ENCODE peak calls at places on chromosomes 2 and 18, in five cellular contexts. One of them, this sample, is unnamed.

GRCh38 chr2:188773075-188773474 is 201.1 kb upstream of the COL3A1 start:
- DNase-seq in mucosa of descending colon: no peak
- DNase-seq in tibial artery: no peak
- DNase-seq in brain microvascular endothelial cell: no peak
- DNase-seq in Calu3: no peak
- DNase-seq in this sample: no peak

GRCh38 chr2:200905618-200906296 is 16.6 kb downstream of the NIF3L1 start:
- DNase-seq in mucosa of descending colon: peak; percentile 89
- DNase-seq in tibial artery: peak; percentile 29
- DNase-seq in Calu3: peak; percentile 79
- DNase-seq in brain microvascular endothelial cell: peak; percentile 69
- DNase-seq in this sample: peak; percentile 79

GRCh38 chr2:32963941-32964340 is 17.2 kb downstream of the LTBP1 start:
- DNase-seq in tibial artery: no peak
- DNase-seq in Calu3: no peak
- DNase-seq in brain microvascular endothelial cell: peak; percentile 28
- DNase-seq in mucosa of descending colon: no peak
- DNase-seq in this sample: no peak

GRCh38 chr2:9139491-9140443 is 66.8 kb upstream of the ASAP2 start:
- DNase-seq in tibial artery: peak; percentile 76
- DNase-seq in brain microvascular endothelial cell: peak; percentile 59
- DNase-seq in mucosa of descending colon: peak; percentile 92
- DNase-seq in Calu3: peak; percentile 88
- DNase-seq in this sample: peak; percentile 71

GRCh38 chr2:236376566-236377244 is 112.5 kb upstream of the ASB18 start:
- DNase-seq in brain microvascular endothelial cell: no peak
- DNase-seq in Calu3: peak; percentile 22
- DNase-seq in tibial artery: no peak
- DNase-seq in mucosa of descending colon: no peak
- DNase-seq in this sample: no peak

GRCh38 chr2:174586896-174587295 is 10.7 kb downstream of the WIPF1 start:
- DNase-seq in mucosa of descending colon: no peak
- DNase-seq in tibial artery: no peak
- DNase-seq in brain microvascular endothelial cell: no peak
- DNase-seq in Calu3: no peak
- DNase-seq in this sample: no peak

GRCh38 chr18:77749189-77749588 is 499.5 kb downstream of the GALR1 start:
- DNase-seq in brain microvascular endothelial cell: no peak
- DNase-seq in mucosa of descending colon: no peak
- DNase-seq in Calu3: no peak
- DNase-seq in tibial artery: no peak
- DNase-seq in this sample: no peak

GRCh38 chr2:197908940-197909339 is 104.5 kb downstream of the PLCL1 start:
- DNase-seq in tibial artery: no peak
- DNase-seq in Calu3: no peak
- DNase-seq in mucosa of descending colon: no peak
- DNase-seq in brain microvascular endothelial cell: no peak
- DNase-seq in this sample: no peak

GRCh38 chr2:234674781-234675201 is 177.9 kb upstream of the ARL4C start:
- DNase-seq in mucosa of descending colon: no peak
- DNase-seq in tibial artery: no peak
- DNase-seq in Calu3: no peak
- DNase-seq in brain microvascular endothelial cell: peak; percentile 74
- DNase-seq in this sample: no peak

GRCh38 chr2:15751477-15751876 is 159.8 kb downstream of the DDX1 start:
- DNase-seq in brain microvascular endothelial cell: no peak
- DNase-seq in mucosa of descending colon: no peak
- DNase-seq in tibial artery: no peak
- DNase-seq in Calu3: no peak
- DNase-seq in this sample: no peak

GRCh38 chr2:22450831-22451230 is 934.1 kb upstream of the KLHL29 start:
- DNase-seq in mucosa of descending colon: no peak
- DNase-seq in Calu3: peak; percentile 1
- DNase-seq in brain microvascular endothelial cell: no peak
- DNase-seq in tibial artery: no peak
- DNase-seq in this sample: no peak

GRCh38 chr2:95314964-95315611 is 17.9 kb downstream of the KCNIP3 start:
- DNase-seq in tibial artery: no peak
- DNase-seq in brain microvascular endothelial cell: peak; percentile 13
- DNase-seq in Calu3: peak; percentile 78
- DNase-seq in mucosa of descending colon: peak; percentile 73
- DNase-seq in this sample: peak; percentile 66

GRCh38 chr18:240175-240574 is 27.7 kb downstream of the THOC1 start:
- DNase-seq in mucosa of descending colon: no peak
- DNase-seq in Calu3: no peak
- DNase-seq in brain microvascular endothelial cell: no peak
- DNase-seq in tibial artery: no peak
- DNase-seq in this sample: no peak

GRCh38 chr2:237667891-237668290 is 40.5 kb downstream of the LRRFIP1 start:
- DNase-seq in tibial artery: no peak
- DNase-seq in brain microvascular endothelial cell: no peak
- DNase-seq in mucosa of descending colon: no peak
- DNase-seq in Calu3: no peak
- DNase-seq in this sample: no peak

GRCh38 chr2:202237787-202238233 is 587 bp downstream of the SUMO1 start:
- DNase-seq in tibial artery: no peak
- DNase-seq in Calu3: peak; percentile 31
- DNase-seq in mucosa of descending colon: peak; percentile 28
- DNase-seq in brain microvascular endothelial cell: peak; percentile 48
- DNase-seq in this sample: peak; percentile 30

GRCh38 chr18:74579704-74580103 is 18.0 kb upstream of the ZNF407 start:
- DNase-seq in brain microvascular endothelial cell: no peak
- DNase-seq in mucosa of descending colon: no peak
- DNase-seq in tibial artery: no peak
- DNase-seq in Calu3: no peak
- DNase-seq in this sample: no peak

GRCh38 chr18:12645751-12646203 is 12.1 kb downstream of the SPIRE1 start:
- DNase-seq in brain microvascular endothelial cell: peak; percentile 7
- DNase-seq in Calu3: peak; percentile 57
- DNase-seq in tibial artery: peak; percentile 65
- DNase-seq in mucosa of descending colon: no peak
- DNase-seq in this sample: peak; percentile 13

GRCh38 chr2:219169950-219170654 is at the start of gene SLC23A3:
- DNase-seq in brain microvascular endothelial cell: no peak
- DNase-seq in Calu3: no peak
- DNase-seq in tibial artery: no peak
- DNase-seq in mucosa of descending colon: no peak
- DNase-seq in this sample: no peak

GRCh38 chr2:37644191-37644590 is 27.3 kb downstream of the CDC42EP3 start:
- DNase-seq in tibial artery: no peak
- DNase-seq in Calu3: no peak
- DNase-seq in mucosa of descending colon: no peak
- DNase-seq in brain microvascular endothelial cell: no peak
- DNase-seq in this sample: no peak
- TF ChIP-seq CTCF in tibial artery: no peak
- TF ChIP-seq CTCF in Calu3: no peak
- TF ChIP-seq CTCF in mucosa of descending colon: no peak
- TF ChIP-seq CTCF in brain microvascular endothelial cell: no peak
- TF ChIP-seq CTCF in this sample: no peak

DNA sequence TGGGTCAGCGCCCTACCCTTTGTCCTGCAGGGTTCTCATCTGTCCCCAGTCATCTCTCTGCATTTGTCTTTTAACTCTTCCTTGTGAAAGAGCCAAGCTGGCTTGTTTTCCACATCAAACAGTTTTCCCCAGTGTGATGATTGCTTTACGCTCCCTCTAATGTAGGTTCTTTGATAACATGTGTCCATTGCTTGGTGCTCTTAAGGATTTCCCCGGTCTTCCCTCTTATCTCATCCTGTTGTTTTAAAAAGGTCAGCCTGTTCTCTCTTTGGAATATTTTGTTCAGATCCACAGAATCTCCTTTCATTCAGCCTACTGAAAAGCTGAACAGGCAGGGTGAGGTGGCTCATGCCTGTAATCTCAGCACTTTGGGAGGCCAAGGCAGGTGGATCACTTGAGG is 792.1 kb upstream of the RAB6C start:
- DNase-seq in Calu3: no peak
- DNase-seq in mucosa of descending colon: no peak
- DNase-seq in tibial artery: no peak
- DNase-seq in brain microvascular endothelial cell: no peak
- DNase-seq in this sample: no peak
- TF ChIP-seq CTCF in Calu3: no peak
- TF ChIP-seq CTCF in mucosa of descending colon: no peak
- TF ChIP-seq CTCF in tibial artery: no peak
- TF ChIP-seq CTCF in brain microvascular endothelial cell: no peak
- TF ChIP-seq CTCF in this sample: no peak

DNA sequence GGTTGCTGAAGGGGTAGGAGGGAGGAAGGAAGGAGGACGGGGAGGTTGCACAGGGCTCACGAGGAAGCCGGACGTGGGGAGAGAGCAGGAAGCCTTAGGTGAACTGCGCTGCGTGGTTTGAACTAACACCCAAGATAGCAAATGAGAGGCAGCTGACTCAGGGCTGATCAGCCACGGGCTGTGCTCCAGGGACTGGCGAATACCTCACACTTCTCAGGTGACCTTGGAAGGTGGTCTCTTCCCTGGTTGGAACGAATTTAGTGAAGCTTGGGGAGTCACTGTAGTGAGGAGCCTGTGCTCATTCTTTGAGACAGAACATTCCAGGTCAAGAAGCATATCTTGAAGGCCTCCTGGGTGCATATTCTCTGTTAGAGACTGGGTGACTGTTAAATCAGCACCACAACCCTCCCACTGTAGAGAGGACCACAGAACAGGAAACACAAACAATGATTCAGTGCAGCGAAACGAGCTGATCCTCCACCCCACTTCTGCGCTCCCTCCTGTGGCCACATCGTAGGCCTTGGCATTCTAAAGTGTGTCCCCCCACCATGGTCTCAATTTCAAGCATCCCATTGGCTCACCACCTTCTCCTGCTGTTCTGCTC is 33.8 kb downstream of the TOGARAM2 start:
- DNase-seq in mucosa of descending colon: peak; percentile 56
- DNase-seq in brain microvascular endothelial cell: peak; percentile 85
- DNase-seq in tibial artery: no peak
- DNase-seq in Calu3: no peak
- DNase-seq in this sample: peak; percentile 49
- TF ChIP-seq CTCF in mucosa of descending colon: no peak
- TF ChIP-seq CTCF in brain microvascular endothelial cell: peak; percentile 72
- TF ChIP-seq CTCF in tibial artery: no peak
- TF ChIP-seq CTCF in Calu3: no peak
- TF ChIP-seq CTCF in this sample: no peak

DNA sequence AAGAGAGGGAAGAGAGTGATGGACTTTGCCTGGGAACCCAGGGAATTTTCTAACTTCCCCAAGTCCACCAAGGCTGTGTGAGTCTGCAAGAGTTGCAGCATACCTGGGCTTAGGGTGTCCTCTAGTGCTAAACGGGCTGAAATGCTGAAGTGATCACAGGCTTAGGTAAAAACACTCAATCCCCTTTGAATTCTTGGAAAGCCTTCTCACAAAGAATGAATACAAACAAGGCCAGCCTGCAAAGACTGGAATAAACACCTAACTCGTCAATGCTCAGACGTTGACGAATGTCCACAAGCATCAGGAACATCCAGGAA is 30.0 kb upstream of the BMP10 start:
- DNase-seq in Calu3: peak; percentile 31
- DNase-seq in tibial artery: no peak
- DNase-seq in brain microvascular endothelial cell: no peak
- DNase-seq in mucosa of descending colon: no peak
- DNase-seq in this sample: no peak
- TF ChIP-seq CTCF in Calu3: no peak
- TF ChIP-seq CTCF in tibial artery: no peak
- TF ChIP-seq CTCF in brain microvascular endothelial cell: peak; percentile 61
- TF ChIP-seq CTCF in mucosa of descending colon: no peak
- TF ChIP-seq CTCF in this sample: no peak

DNA sequence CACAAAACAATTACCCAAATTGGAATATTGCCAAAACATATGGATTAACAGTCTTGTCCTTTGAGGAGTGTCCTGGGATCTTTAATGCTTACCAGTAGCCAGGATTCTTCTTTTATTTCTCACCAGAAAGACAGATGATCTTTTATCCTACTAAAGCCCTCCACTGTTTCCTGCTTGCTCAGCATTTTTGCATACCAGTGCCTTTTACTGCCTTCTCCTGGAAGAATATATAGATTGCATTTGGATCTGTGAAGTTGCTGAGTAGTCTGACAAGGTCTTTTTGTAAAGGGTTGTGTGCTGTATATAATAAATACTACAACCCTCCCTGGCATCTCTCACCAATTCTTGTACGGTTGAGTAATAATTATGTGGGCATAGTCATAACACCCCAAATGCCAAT is 652.2 kb downstream of the LRRTM4 start:
- DNase-seq in tibial artery: no peak
- DNase-seq in brain microvascular endothelial cell: no peak
- DNase-seq in Calu3: no peak
- DNase-seq in mucosa of descending colon: no peak
- DNase-seq in this sample: no peak
- TF ChIP-seq CTCF in tibial artery: no peak
- TF ChIP-seq CTCF in brain microvascular endothelial cell: no peak
- TF ChIP-seq CTCF in Calu3: no peak
- TF ChIP-seq CTCF in mucosa of descending colon: no peak
- TF ChIP-seq CTCF in this sample: no peak

GRCh38 chr2:3377612-3378432 is at the start of gene EIPR1:
- DNase-seq in tibial artery: peak; percentile 98
- DNase-seq in brain microvascular endothelial cell: peak; percentile 99
- DNase-seq in mucosa of descending colon: peak; percentile 99
- DNase-seq in Calu3: peak; percentile 96
- DNase-seq in this sample: peak; percentile 97
- TF ChIP-seq CTCF in tibial artery: peak; percentile 6
- TF ChIP-seq CTCF in brain microvascular endothelial cell: no peak
- TF ChIP-seq CTCF in mucosa of descending colon: no peak
- TF ChIP-seq CTCF in Calu3: no peak
- TF ChIP-seq CTCF in this sample: peak; percentile 45

GRCh38 chr2:54602736-54603322 is 120.6 kb upstream of the EML6 start:
- DNase-seq in Calu3: no peak
- DNase-seq in mucosa of descending colon: no peak
- DNase-seq in tibial artery: no peak
- DNase-seq in brain microvascular endothelial cell: no peak
- DNase-seq in this sample: no peak
- TF ChIP-seq CTCF in Calu3: no peak
- TF ChIP-seq CTCF in mucosa of descending colon: no peak
- TF ChIP-seq CTCF in tibial artery: no peak
- TF ChIP-seq CTCF in brain microvascular endothelial cell: no peak
- TF ChIP-seq CTCF in this sample: no peak

GRCh38 chr2:126359494-126359893 is 296.5 kb upstream of the GYPC start:
- DNase-seq in brain microvascular endothelial cell: peak; percentile 31
- DNase-seq in mucosa of descending colon: peak; percentile 6
- DNase-seq in tibial artery: no peak
- DNase-seq in Calu3: no peak
- DNase-seq in this sample: no peak
- TF ChIP-seq CTCF in brain microvascular endothelial cell: peak; percentile 39
- TF ChIP-seq CTCF in mucosa of descending colon: no peak
- TF ChIP-seq CTCF in tibial artery: no peak
- TF ChIP-seq CTCF in Calu3: no peak
- TF ChIP-seq CTCF in this sample: peak; percentile 23